ENCODE peak calls at places on chromosomes 3 and 15, in four cellular contexts. U is astrocyte of the cerebellum, I is HL-60, R is endothelial cell of umbilical vein. S is an unnamed sample.
A peak's percentile ranks its signal among the peaks of the same experiment; 100 is the strongest.

GRCh38 chr3:60636846-60637245 is 614.4 kb downstream of the FHIT start:
- DNase-seq in U (peak; percentile 11), I (no peak), R (no peak), S (peak; percentile 57)

GRCh38 chr3:89740881-89741177 is 633.4 kb downstream of the EPHA3 start:
- DNase-seq in U (no peak), I (no peak), R (no peak), S (peak; percentile 1)

GRCh38 chr15:43901485-43901884 is 74.7 kb downstream of the WDR76 start:
- DNase-seq in U (no peak), I (no peak), R (no peak), S (no peak)

GRCh38 chr3:81716870-81717509 is 44.5 kb downstream of the GBE1 start:
- DNase-seq in U (no peak), I (no peak), R (no peak), S (peak; percentile 67)

GRCh38 chr3:146507331-146508120 is 36.9 kb downstream of the PLSCR1 start:
- DNase-seq in U (no peak), I (no peak), R (peak; percentile 20), S (no peak)

GRCh38 chr15:70217246-70218160 is 119.8 kb upstream of the TLE3 start:
- DNase-seq in U (no peak), I (no peak), R (no peak), S (no peak)

GRCh38 chr3:12054245-12054644 is 50.1 kb downstream of the SYN2 start:
- DNase-seq in U (no peak), I (no peak), R (no peak), S (no peak)

GRCh38 chr15:77251662-77252061 is 168.2 kb downstream of the PEAK1 start:
- DNase-seq in U (no peak), I (no peak), R (peak; percentile 2), S (peak; percentile 4)

GRCh38 chr3:42185044-42185443 is 80.9 kb downstream of the CCK start:
- DNase-seq in U (no peak), I (no peak), R (peak; percentile 84), S (peak; percentile 63)

GRCh38 chr3:123325766-123326256 is 123.1 kb downstream of the ADCY5 start:
- DNase-seq in U (no peak), I (no peak), R (no peak), S (no peak)

GRCh38 chr3:196518999-196519737 is 4.0 kb upstream of the SMCO1 start:
- DNase-seq in U (peak; percentile 39), I (peak; percentile 57), R (peak; percentile 62), S (peak; percentile 82)

GRCh38 chr3:74691946-74692345 is 77.5 kb upstream of the CNTN3 start:
- DNase-seq in U (no peak), I (no peak), R (no peak), S (no peak)

GRCh38 chr3:45612918-45613602 is 18.5 kb downstream of the LIMD1 start:
- DNase-seq in U (peak; percentile 49), I (no peak), R (no peak), S (no peak)

GRCh38 chr3:184011230-184011876 is 6.3 kb downstream of the ABCC5 start:
- DNase-seq in U (no peak), I (no peak), R (no peak), S (no peak)

GRCh38 chr15:61479601-61480000 is 250.5 kb upstream of the RORA start:
- DNase-seq in U (no peak), I (no peak), R (no peak), S (peak; percentile 41)

GRCh38 chr3:158085358-158085757 is 20.9 kb downstream of the SHOX2 start:
- DNase-seq in U (no peak), I (no peak), R (no peak), S (no peak)

GRCh38 chr3:186949281-186949982 is 19.1 kb downstream of the ST6GAL1 start:
- DNase-seq in U (no peak), I (no peak), R (no peak), S (peak; percentile 22)

GRCh38 chr3:23804441-23805227 is 1.1 kb upstream of the UBE2E1 start:
- DNase-seq in U (no peak), I (no peak), R (no peak), S (no peak)

GRCh38 chr15:26129852-26130251 is 266.7 kb upstream of the ATP10A start:
- DNase-seq in U (no peak), I (no peak), R (no peak), S (no peak)

GRCh38 chr15:78130466-78131294 is 565 bp downstream of the CIB2 start:
- DNase-seq in U (no peak), I (no peak), R (no peak), S (no peak)

GRCh38 chr3:20564966-20565365 is 379.0 kb upstream of the SGO1 start:
- DNase-seq in U (no peak), I (no peak), R (no peak), S (no peak)

DNA sequence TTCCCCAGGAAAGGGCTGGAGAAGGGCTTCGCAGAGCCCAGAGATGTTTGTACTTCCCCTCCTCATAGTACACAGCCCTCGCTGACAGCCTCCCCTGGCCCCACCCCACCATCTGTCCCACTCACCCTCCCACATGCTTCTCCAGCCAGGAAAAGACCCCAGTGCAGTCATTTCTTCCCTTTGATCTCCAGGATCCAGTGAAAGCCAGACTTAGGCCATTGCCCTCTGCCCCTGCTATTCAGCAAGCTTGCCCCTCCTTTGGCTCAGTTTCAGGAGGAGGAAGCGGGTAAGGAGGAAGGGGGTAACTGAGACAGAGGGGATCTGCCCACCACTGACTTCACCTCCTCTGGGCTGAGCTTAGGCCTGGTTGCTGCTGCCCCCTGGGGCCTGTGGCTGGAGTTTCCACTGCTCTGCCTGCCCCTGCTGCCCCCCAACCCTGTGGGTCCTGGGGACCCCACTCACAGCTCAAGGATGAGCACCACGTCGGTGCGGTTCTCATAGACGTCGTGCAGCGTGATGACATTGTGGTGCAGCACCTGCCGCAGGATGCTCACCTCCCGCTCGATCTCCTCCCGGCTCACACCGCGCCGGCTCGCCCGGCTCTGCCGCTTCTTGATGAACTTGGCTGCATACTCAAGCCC is 63.1 kb downstream of the DAPK2 start:
- DNase-seq in U (no peak), I (no peak), R (peak; percentile 71), S (no peak)
- TF ChIP-seq CTCF in U (no peak), I (no peak), R (no peak), S (no peak)

DNA sequence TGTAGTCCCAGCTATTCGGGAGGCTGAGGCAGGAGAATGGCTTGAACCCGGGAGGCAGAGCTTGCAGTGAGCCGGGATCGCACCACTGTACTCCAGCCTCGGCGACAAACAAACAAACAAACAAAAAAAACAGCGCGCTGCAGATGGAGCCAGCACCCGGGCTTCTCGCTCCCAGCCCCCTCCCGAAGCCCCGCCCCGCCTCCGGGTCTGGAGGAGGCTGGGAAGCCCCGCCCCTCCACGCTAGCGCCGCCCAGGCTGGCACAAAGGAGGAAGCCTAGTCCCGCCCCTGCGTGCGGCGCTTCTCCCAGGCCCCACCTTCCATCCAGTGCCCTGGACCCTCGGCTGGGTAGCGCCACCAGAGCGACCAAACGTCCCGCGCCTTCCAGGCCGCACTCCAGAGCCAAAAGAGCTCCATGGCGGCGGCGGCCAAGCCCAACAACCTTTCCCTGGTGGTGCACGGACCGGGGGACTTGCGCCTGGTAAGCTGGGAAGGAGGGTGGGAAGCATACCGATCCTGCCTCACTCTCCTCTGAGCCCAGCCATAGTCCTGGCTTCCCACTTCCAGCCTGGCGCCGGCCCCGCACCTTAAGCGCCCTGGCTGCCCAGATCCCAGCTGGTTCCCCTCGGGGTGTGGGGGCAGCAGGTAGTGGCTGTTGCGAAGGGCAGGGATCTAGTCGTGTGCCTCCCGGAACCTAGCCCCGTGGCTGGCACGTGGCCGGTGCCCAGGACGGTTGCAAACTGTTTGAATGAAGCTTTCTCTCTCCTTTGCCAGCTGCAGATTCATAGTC is at the start of gene SORD:
- DNase-seq in U (peak; percentile 51), I (peak; percentile 82), R (peak; percentile 90), S (peak; percentile 92)
- TF ChIP-seq CTCF in U (no peak), I (no peak), R (no peak), S (no peak)

GRCh38 chr15:80660114-80660513 is 35.0 kb upstream of the ABHD17C start:
- DNase-seq in U (peak; percentile 3), I (no peak), R (peak; percentile 24), S (peak; percentile 63)
- TF ChIP-seq CTCF in U (peak; percentile 59), I (no peak), R (peak; percentile 17), S (peak; percentile 48)

DNA sequence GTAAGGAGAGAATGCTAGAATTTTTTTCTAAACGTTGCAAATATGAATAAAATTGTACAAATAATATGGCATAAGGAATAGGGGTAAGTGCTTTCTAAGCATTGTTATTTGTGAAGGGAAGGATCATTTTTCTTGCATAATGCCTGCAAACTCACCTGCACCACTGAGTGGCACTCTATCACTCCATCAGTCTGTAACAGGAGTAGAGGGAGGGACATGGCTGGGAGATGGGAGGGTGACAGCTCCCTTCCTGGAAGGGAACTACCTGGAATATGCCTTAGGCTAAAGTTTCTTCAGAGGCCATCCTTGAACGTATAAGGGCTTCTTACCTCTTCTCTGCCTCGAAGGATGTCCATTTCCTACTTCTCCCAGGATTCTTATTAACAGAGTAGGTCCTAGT is 3.0 kb downstream of the NAALADL2 start:
- DNase-seq in U (no peak), I (no peak), R (peak; percentile 13), S (peak; percentile 69)
- TF ChIP-seq CTCF in U (no peak), I (no peak), R (no peak), S (peak; percentile 43)

DNA sequence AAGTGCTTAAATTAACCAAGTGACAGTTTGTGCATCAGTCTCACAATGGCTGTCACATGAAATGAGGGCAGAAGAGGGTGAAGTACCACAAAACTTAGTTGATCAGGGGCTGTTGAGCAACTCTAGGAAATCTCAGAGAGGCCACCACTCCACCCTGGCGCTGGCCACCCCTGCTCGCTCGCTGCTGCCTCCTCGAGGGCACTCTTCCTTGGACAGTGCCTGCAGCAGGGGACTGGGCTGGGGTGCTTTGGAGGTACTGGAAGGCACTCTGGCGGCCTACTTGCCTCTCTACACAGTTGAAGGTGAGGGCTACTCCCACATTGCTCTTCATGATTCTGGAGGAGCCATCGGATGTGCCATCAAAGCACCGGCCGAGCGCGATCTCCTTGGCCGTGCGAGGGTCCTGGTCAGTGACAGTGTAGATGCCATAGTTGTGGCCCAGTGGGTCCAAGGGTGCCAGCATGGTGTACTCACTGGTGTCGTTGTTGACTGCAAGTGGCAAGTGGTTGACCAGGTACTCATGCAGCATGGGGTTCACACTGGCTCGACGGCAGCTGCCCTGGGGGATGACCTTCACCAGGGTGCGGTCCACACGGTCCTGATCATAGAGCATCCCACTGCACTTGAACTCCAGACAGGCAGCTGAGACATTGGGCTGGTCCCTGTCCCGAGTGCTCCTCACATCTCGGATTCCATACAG is 11.6 kb upstream of the CLPX start:
- DNase-seq in U (no peak), I (no peak), R (no peak), S (no peak)
- TF ChIP-seq CTCF in U (no peak), I (no peak), R (no peak), S (no peak)